ENCODE peak calls at places on chromosomes 11 and 22, in four cellular contexts. J, C, A and I are unnamed samples.

GRCh38 chr11:17347676-17348075 is 3.9 kb upstream of the NCR3LG1 start:
- DNase-seq in J (no peak), C (no peak), A (no peak), I (no peak)

GRCh38 chr11:2390871-2391662 is 9.5 kb upstream of the TSSC4 start:
- DNase-seq in J (no peak), C (peak; percentile 90), A (peak; percentile 27), I (no peak)

GRCh38 chr22:21803859-21804258 is 63.6 kb downstream of the MAPK1 start:
- DNase-seq in J (no peak), C (no peak), A (no peak), I (no peak)

GRCh38 chr11:3123761-3124733 is 41.1 kb downstream of the OSBPL5 start:
- DNase-seq in J (no peak), C (peak; percentile 91), A (no peak), I (peak; percentile 43)

GRCh38 chr22:22931557-22932270 is 44.1 kb downstream of the IGLL5 start:
- DNase-seq in J (no peak), C (peak; percentile 53), A (no peak), I (no peak)

GRCh38 chr22:20957118-20957690 is 9.9 kb upstream of the AIFM3 start:
- DNase-seq in J (peak; percentile 71), C (peak; percentile 82), A (no peak), I (no peak)

GRCh38 chr11:69972351-69972802 is 105.7 kb upstream of the ANO1 start:
- DNase-seq in J (no peak), C (peak; percentile 3), A (no peak), I (no peak)

GRCh38 chr11:110711776-110712642 is at the start of gene ARHGAP20:
- DNase-seq in J (peak; percentile 81), C (peak; percentile 92), A (no peak), I (no peak)

GRCh38 chr22:35363571-35364086 is 17.3 kb upstream of the HMOX1 start:
- DNase-seq in J (no peak), C (no peak), A (no peak), I (no peak)

GRCh38 chr22:50622723-50623327 is 5.1 kb downstream of the ARSA start:
- DNase-seq in J (no peak), C (peak; percentile 87), A (no peak), I (no peak)

GRCh38 chr22:50624347-50625130 is 3.4 kb downstream of the ARSA start:
- DNase-seq in J (no peak), C (no peak), A (no peak), I (no peak)

GRCh38 chr22:50621948-50622722 is 5.8 kb downstream of the ARSA start:
- DNase-seq in J (no peak), C (peak; percentile 62), A (no peak), I (no peak)

GRCh38 chr22:50620861-50621490 is 7.0 kb downstream of the ARSA start:
- DNase-seq in J (no peak), C (peak; percentile 73), A (peak; percentile 55), I (no peak)

DNA sequence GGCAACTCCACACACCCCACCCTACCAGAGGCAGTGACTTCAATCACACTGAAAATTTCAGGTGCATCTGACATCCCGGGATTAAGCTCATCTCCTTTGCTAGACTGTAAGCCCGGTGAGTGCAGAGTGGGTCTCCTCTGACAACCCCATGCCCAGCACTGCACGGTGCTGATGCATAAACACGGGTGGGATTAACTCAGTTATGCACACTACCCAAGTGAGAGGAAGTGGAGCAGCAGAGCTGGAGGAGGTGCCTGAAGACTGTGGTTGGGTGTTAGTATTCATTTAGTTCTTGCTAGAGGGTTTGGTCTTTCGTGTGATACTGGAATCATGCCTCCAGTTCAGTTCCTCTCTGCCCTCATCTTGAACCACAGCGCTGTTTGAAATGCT is 6.5 kb downstream of the ARSA start:
- DNase-seq in J (no peak), C (no peak), A (peak; percentile 58), I (no peak)
- H3K4me3 ChIP-seq in J (no peak overlapping the region), C (peak overlapping the region; percentile 33), A (peak overlapping the region; percentile 56), I (no peak overlapping the region)

DNA sequence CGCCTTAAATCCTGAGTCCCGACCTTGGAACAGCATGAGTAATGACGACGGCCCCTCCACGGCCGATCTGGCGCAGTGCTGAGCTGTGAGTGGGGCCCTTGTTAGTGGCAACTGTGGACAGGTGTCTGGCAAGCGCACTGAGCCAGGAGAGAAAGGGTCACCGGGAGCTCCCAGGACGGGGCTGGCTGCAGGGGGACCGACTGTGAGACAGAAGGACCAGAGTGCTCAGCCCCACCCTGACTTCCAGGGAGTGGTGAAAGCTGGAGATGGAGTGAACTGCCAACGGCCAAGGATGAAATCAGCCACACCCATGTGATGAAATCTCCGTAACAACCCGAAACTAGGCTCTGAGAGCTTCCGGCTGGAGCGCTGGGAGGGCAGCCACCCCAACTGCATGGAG is 228.6 kb downstream of the BRD1 start:
- DNase-seq in J (no peak), C (no peak), A (no peak), I (no peak)
- TF ChIP-seq CTCF in J (no peak), C (no peak), A (no peak), I (no peak)

GRCh38 chr11:68843703-68844312 is 2.1 kb upstream of the CPT1A start:
- DNase-seq in J (peak; percentile 92), C (peak; percentile 94), A (peak; percentile 40), I (no peak)
- H3K4me3 ChIP-seq in J (peak overlapping the region; percentile 74), C (peak overlapping the region; percentile 64), A (peak overlapping the region; percentile 58), I (peak overlapping the region; percentile 41)

DNA sequence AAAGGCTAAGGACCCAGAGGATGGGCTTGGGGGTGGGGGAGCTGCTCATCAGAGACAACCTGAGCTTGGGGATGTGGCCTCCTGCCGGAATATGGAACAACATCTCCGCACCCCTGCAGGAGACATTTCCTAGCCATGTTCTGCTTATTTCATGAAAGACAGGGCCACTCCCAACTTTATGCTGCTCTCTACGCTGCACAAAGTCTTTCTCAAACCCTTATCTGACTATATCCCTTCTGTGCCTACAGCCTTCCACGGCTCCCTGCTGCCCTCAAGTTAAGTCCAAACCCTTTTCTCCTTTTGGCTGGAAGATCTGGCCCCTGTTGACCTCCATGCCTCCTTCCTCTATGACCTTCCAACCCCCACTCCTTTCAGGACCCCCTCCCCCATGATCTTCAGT is 562.0 kb downstream of the MN1 start:
- DNase-seq in J (no peak), C (no peak), A (no peak), I (no peak)
- TF ChIP-seq CTCF in J (no peak), C (no peak), A (no peak), I (peak; percentile 1)

GRCh38 chr22:37320726-37321286 is 38.5 kb downstream of the CYTH4 start:
- DNase-seq in J (no peak), C (no peak), A (no peak), I (no peak)

GRCh38 chr22:37318255-37319109 is 36.2 kb downstream of the CYTH4 start:
- DNase-seq in J (no peak), C (no peak), A (no peak), I (no peak)

GRCh38 chr22:37319469-37319868 is 37.2 kb downstream of the CYTH4 start:
- DNase-seq in J (no peak), C (no peak), A (no peak), I (no peak)

GRCh38 chr22:37324340-37325023 is 42.2 kb downstream of the CYTH4 start:
- DNase-seq in J (peak; percentile 50), C (no peak), A (no peak), I (no peak)

GRCh38 chr22:37321288-37321687 is 39.0 kb downstream of the CYTH4 start:
- DNase-seq in J (no peak), C (no peak), A (no peak), I (no peak)
- H3K4me3 ChIP-seq in J (no peak overlapping the region), C (no peak overlapping the region), A (no peak overlapping the region), I (no peak overlapping the region)

DNA sequence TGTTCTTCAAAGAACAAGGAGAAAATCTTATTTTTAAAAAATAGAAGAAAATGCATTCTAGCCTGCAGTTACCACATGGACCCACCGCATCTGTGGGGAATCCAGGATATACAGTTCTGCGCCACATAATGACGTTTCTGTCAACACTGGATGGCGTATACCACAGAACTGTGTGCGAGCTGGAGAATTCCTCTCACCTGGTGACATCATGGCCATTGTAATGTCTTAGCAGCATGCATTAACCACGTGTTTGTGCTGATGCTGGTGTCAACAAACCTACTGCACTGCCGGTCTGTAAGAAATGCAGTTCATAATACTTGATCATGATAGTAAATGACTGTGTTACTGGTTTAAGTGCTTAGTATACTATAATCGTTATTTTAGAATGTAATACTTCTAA is 174.7 kb downstream of the TBC1D22A start:
- DNase-seq in J (no peak), C (no peak), A (no peak), I (no peak)
- TF ChIP-seq CTCF in J (no peak), C (no peak), A (no peak), I (no peak)